ENCODE peak calls at places on chromosomes 16 and 17, in seven cellular contexts. I, H, S, Y, G, V and U are unnamed samples.

GRCh38 chr17:28033972-28034714 is 8.3 kb upstream of the NLK start:
- DNase-seq in I (peak; percentile 92), H (no peak), S (no peak), Y (no peak), G (no peak), V (no peak), U (no peak)

GRCh38 chr16:73280366-73280765 is 232.4 kb upstream of the ZFHX3 start:
- DNase-seq in I (no peak), H (no peak), S (no peak), Y (no peak), G (no peak), V (no peak), U (no peak)

GRCh38 chr17:10061131-10061581 is 137.2 kb downstream of the GAS7 start:
- DNase-seq in I (no peak), H (peak; percentile 45), S (no peak), Y (no peak), G (no peak), V (no peak), U (no peak)

GRCh38 chr17:31297090-31297489 is at the start of gene OMG:
- DNase-seq in I (no peak), H (no peak), S (no peak), Y (no peak), G (no peak), V (no peak), U (peak; percentile 79)

GRCh38 chr17:27577884-27578717 is 52.9 kb upstream of the LGALS9 start:
- DNase-seq in I (peak; percentile 80), H (peak; percentile 42), S (no peak), Y (no peak), G (peak; percentile 77), V (peak; percentile 91), U (no peak)

GRCh38 chr16:27177031-27177774 is 26.1 kb upstream of the KDM8 start:
- DNase-seq in I (peak; percentile 84), H (no peak), S (no peak), Y (no peak), G (no peak), V (no peak), U (no peak)

GRCh38 chr17:80992948-80993624 is 1.4 kb downstream of the CHMP6 start:
- DNase-seq in I (no peak), H (no peak), S (no peak), Y (no peak), G (no peak), V (no peak), U (no peak)

GRCh38 chr16:76976101-76976500 is 214.9 kb upstream of the MON1B start:
- DNase-seq in I (no peak), H (no peak), S (no peak), Y (peak; percentile 2), G (no peak), V (no peak), U (no peak)

GRCh38 chr16:17270683-17271109 is 200.1 kb downstream of the XYLT1 start:
- DNase-seq in I (no peak), H (no peak), S (no peak), Y (no peak), G (no peak), V (peak; percentile 75), U (no peak)

GRCh38 chr16:3637371-3637923 is 17.0 kb upstream of the DNASE1 start:
- DNase-seq in I (no peak), H (no peak), S (peak; percentile 35), Y (peak; percentile 75), G (peak; percentile 28), V (no peak), U (no peak)

GRCh38 chr17:4331614-4332013 is 34.9 kb downstream of the UBE2G1 start:
- DNase-seq in I (no peak), H (no peak), S (no peak), Y (no peak), G (no peak), V (no peak), U (no peak)

GRCh38 chr17:50265690-50266306 is 8.5 kb upstream of the TMEM92 start:
- DNase-seq in I (no peak), H (peak; percentile 16), S (no peak), Y (no peak), G (peak; percentile 65), V (no peak), U (no peak)

GRCh38 chr17:78324391-78325075 is 35.3 kb downstream of the SOCS3 start:
- DNase-seq in I (peak; percentile 68), H (peak; percentile 85), S (peak; percentile 38), Y (peak; percentile 49), G (peak; percentile 92), V (peak; percentile 49), U (peak; percentile 36)

GRCh38 chr17:66786101-66786500 is 48.8 kb upstream of the CACNG5 start:
- DNase-seq in I (no peak), H (no peak), S (no peak), Y (no peak), G (no peak), V (no peak), U (no peak)

GRCh38 chr17:50710650-50711049 is 2.9 kb upstream of the ANKRD40 start:
- DNase-seq in I (no peak), H (no peak), S (no peak), Y (no peak), G (no peak), V (no peak), U (no peak)

GRCh38 chr17:58574025-58574424 is 59.6 kb upstream of the MTMR4 start:
- DNase-seq in I (no peak), H (no peak), S (no peak), Y (no peak), G (no peak), V (no peak), U (no peak)

DNA sequence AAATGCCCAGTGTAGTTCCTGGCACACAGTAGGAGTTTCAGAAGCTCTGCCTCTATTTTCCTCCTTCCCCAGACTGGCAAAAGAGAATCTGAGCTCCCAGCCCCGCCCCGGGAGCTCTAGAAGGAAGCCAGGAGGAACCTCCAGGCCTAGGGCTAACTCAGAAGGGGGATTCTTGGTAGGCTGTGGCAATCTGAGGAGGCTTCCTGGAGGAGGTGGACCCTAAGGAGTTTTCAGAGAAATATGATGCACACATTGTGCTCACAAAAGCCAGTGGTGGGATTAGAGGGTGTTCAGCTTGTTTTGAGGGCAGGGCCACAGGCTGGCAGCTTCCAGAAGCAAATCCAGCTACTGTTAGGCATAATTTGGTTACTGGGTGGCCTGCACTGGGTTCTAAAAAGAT is 10.0 kb downstream of the ADGRG1 start:
- DNase-seq in I (no peak), H (no peak), S (no peak), Y (no peak), G (no peak), V (no peak), U (no peak)
- H3K27ac ChIP-seq in I (no peak overlapping the region), H (peak overlapping the region; percentile 72), S (no peak overlapping the region), Y (no peak overlapping the region), G (no peak overlapping the region), V (peak overlapping the region; percentile 68), U (peak overlapping the region; percentile 81)

GRCh38 chr16:67039260-67040020 is 10.5 kb downstream of the CBFB start:
- DNase-seq in I (no peak), H (no peak), S (no peak), Y (no peak), G (no peak), V (no peak), U (no peak)

GRCh38 chr16:67036323-67036741 is 7.4 kb downstream of the CBFB start:
- DNase-seq in I (no peak), H (no peak), S (no peak), Y (no peak), G (no peak), V (peak; percentile 45), U (no peak)

GRCh38 chr16:67034478-67034877 is 5.5 kb downstream of the CBFB start:
- DNase-seq in I (peak; percentile 36), H (no peak), S (no peak), Y (no peak), G (no peak), V (no peak), U (no peak)

GRCh38 chr16:67030221-67030962 is 1.4 kb downstream of the CBFB start:
- DNase-seq in I (no peak), H (no peak), S (no peak), Y (no peak), G (peak; percentile 51), V (no peak), U (no peak)

GRCh38 chr16:67035364-67035763 is 6.4 kb downstream of the CBFB start:
- DNase-seq in I (no peak), H (no peak), S (no peak), Y (no peak), G (no peak), V (no peak), U (no peak)
- H3K27ac ChIP-seq in I (no peak overlapping the region), H (no peak overlapping the region), S (no peak overlapping the region), Y (no peak overlapping the region), G (no peak overlapping the region), V (no peak overlapping the region), U (no peak overlapping the region)

GRCh38 chr17:41772586-41773189 is 13.8 kb downstream of the JUP start:
- DNase-seq in I (no peak), H (no peak), S (no peak), Y (no peak), G (no peak), V (no peak), U (no peak)
- H3K27ac ChIP-seq in I (peak overlapping the region; percentile 36), H (peak overlapping the region; percentile 71), S (no peak overlapping the region), Y (no peak overlapping the region), G (no peak overlapping the region), V (peak overlapping the region; percentile 78), U (no peak overlapping the region)

GRCh38 chr16:30526823-30527634 is 663 bp upstream of the ZNF768 start:
- DNase-seq in I (peak; percentile 91), H (peak; percentile 98), S (peak; percentile 75), Y (peak; percentile 96), G (peak; percentile 99), V (peak; percentile 99), U (peak; percentile 97)

GRCh38 chr16:30525844-30526136 is 576 bp downstream of the ZNF768 start:
- DNase-seq in I (no peak), H (no peak), S (no peak), Y (no peak), G (no peak), V (no peak), U (no peak)

GRCh38 chr16:30527635-30528178 is 1.3 kb upstream of the ZNF768 start:
- DNase-seq in I (no peak), H (no peak), S (no peak), Y (peak; percentile 56), G (no peak), V (peak; percentile 22), U (no peak)

GRCh38 chr16:30524575-30525571 is 1.5 kb downstream of the ZNF768 start:
- DNase-seq in I (no peak), H (no peak), S (no peak), Y (no peak), G (no peak), V (no peak), U (no peak)

DNA sequence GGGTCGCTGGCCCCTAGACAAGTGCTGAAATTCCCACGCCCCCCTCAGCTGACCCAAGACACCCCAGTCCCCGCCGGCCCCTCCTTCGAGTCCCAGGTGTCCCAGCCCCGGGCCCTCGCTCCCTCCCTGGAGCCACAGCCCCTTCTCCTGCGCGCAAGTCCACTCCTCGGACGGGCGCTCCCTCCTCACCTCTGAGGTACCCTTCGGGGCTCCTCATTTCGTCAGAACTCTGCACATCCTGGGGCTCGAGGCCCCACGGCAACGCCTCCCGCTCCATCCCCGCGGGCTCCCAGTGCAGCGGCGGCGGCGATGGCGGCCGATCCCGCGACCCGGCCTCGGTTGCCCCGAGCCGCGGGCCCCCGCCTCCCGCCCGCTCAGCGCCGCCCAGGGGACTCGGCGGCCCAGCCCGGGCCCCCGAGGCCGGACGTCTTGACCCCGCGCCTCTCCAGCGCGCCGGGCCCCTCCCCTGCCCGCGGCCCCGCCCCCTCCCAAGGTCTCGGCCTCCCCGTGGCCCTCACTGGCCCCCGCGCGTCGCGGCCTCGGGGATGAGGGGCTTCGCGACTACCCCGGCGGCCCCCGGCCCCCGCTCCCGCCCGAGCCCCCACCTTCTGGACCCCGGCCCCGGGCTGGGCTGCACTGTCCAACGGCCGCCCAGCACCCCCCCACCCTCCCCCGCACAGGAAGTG is at the start of gene ZNF768:
- DNase-seq in I (no peak), H (peak; percentile 49), S (peak; percentile 30), Y (no peak), G (no peak), V (peak; percentile 29), U (peak; percentile 36)
- H3K27ac ChIP-seq in I (peak within 1 kb of the TSS; percentile 92), H (peak within 1 kb of the TSS; percentile 96), S (peak within 1 kb of the TSS; percentile 79), Y (peak within 1 kb of the TSS; percentile 71), G (peak within 1 kb of the TSS; percentile 99), V (peak within 1 kb of the TSS; percentile 99), U (peak within 1 kb of the TSS; percentile 98)